ENCODE peak calls at places on chromosome 15, in four cellular contexts. R, E, U and B are unnamed samples.

GRCh38 chr15:31036783-31037182 is 45.4 kb upstream of the MTMR10 start:
- DNase-seq in E (no peak), R (no peak), U (no peak), B (no peak)

GRCh38 chr15:49621327-49622210 is 721 bp downstream of the DTWD1 start:
- DNase-seq in U (no peak), E (no peak), R (no peak), B (no peak)

GRCh38 chr15:90192961-90193786 is 8.0 kb upstream of the SEMA4B start:
- DNase-seq in E (no peak), U (no peak), R (no peak), B (no peak)

GRCh38 chr15:71443538-71443937 is 328.3 kb downstream of the THSD4 start:
- DNase-seq in U (no peak), R (peak), E (peak), B (no peak)

GRCh38 chr15:79016527-79017170 is 71.8 kb upstream of the CTSH start:
- DNase-seq in R (no peak), U (no peak), E (no peak), B (no peak)

GRCh38 chr15:43270676-43271306 is 4.1 kb upstream of the TGM5 start:
- DNase-seq in U (no peak), R (no peak), E (no peak), B (no peak)

GRCh38 chr15:29695486-29696167 is 126.6 kb downstream of the TJP1 start:
- DNase-seq in U (no peak), E (no peak), R (no peak), B (no peak)

GRCh38 chr15:94584833-94585244 is 353.5 kb downstream of the MCTP2 start:
- DNase-seq in R (no peak), U (no peak), E (no peak), B (no peak)

GRCh38 chr15:98126326-98127090 is 166.0 kb downstream of the ARRDC4 start:
- DNase-seq in R (no peak), E (no peak), U (no peak), B (no peak)

GRCh38 chr15:76905855-76906254 is 715 bp upstream of the SCAPER start:
- DNase-seq in R (no peak), U (no peak), E (no peak), B (no peak)

GRCh38 chr15:58549780-58550064 is 117.9 kb downstream of the LIPC start:
- DNase-seq in R (no peak), E (no peak), U (no peak), B (no peak)

GRCh38 chr15:67822537-67823370 is 2.6 kb upstream of the SKOR1 start:
- DNase-seq in E (no peak), U (no peak), R (no peak), B (no peak)

GRCh38 chr15:99955181-99955525 is 221.9 kb upstream of the LYSMD4 start:
- DNase-seq in E (no peak), R (no peak), U (no peak), B (no peak)